ENCODE peak calls at places on chromosome 11, in four cellular contexts. O is lower leg skin, B is A549, R is endothelial cell of umbilical vein. A is an unnamed sample.
A peak's percentile ranks its signal among the peaks of the same experiment; 100 is the strongest.

GRCh38 chr11:79342686-79343085 is 98.1 kb downstream of the TENM4 start:
- DNase-seq in B (no peak), O (no peak), R (no peak), A (no peak)

GRCh38 chr11:133742388-133742787 is 102.9 kb downstream of the SPATA19 start:
- DNase-seq in B (no peak), R (no peak), O (no peak), A (no peak)

GRCh38 chr11:116427337-116427902 is 345.4 kb downstream of the BUD13 start:
- DNase-seq in O (no peak), B (no peak), R (no peak), A (no peak)

GRCh38 chr11:78927511-78927910 is 352.8 kb upstream of the NARS2 start:
- DNase-seq in B (no peak), R (no peak), O (peak; percentile 45), A (no peak)

GRCh38 chr11:15720460-15720859 is 605.7 kb downstream of the INSC start:
- DNase-seq in B (no peak), O (no peak), R (no peak), A (no peak)

GRCh38 chr11:62427630-62428233 is 8.9 kb downstream of the SCGB1A1 start:
- DNase-seq in B (no peak), R (no peak), O (no peak), A (no peak)

GRCh38 chr11:133946541-133947297 is 10.0 kb downstream of the IGSF9B start:
- DNase-seq in B (no peak), R (no peak), O (no peak), A (no peak)

GRCh38 chr11:119880143-119880542 is 151.1 kb upstream of the NECTIN1 start:
- DNase-seq in O (no peak), R (no peak), B (no peak), A (no peak)

GRCh38 chr11:47394322-47395224 is 13.8 kb upstream of the SLC39A13 start:
- DNase-seq in B (no peak), R (peak; percentile 93), O (no peak), A (no peak)

GRCh38 chr11:64582885-64583284 is 8.1 kb upstream of the SLC22A12 start:
- DNase-seq in O (no peak), B (no peak), R (no peak), A (no peak)

GRCh38 chr11:68654978-68655377 is 29.4 kb upstream of the GAL start:
- DNase-seq in O (no peak), R (no peak), B (no peak), A (no peak)

GRCh38 chr11:96137357-96137756 is 205.6 kb downstream of the MAML2 start:
- DNase-seq in O (no peak), B (no peak), R (peak; percentile 55), A (no peak)

GRCh38 chr11:92136792-92137191 is 87.8 kb upstream of the FAT3 start:
- DNase-seq in O (no peak), B (no peak), R (no peak), A (no peak)

GRCh38 chr11:123196060-123196714 is 1.1 kb upstream of the CLMP start:
- DNase-seq in R (no peak), O (peak; percentile 67), B (no peak), A (no peak)

GRCh38 chr11:113111156-113111555 is 149.9 kb downstream of the NCAM1 start:
- DNase-seq in B (no peak), O (no peak), R (no peak), A (no peak)

GRCh38 chr11:118488480-118489109 is 38.7 kb upstream of the TTC36 start:
- DNase-seq in O (no peak), B (peak; percentile 41), R (peak; percentile 80), A (peak; percentile 30)

GRCh38 chr11:96390403-96390830 is 604 bp downstream of the JRKL start:
- DNase-seq in B (peak; percentile 7), R (peak; percentile 86), O (no peak), A (no peak)

GRCh38 chr11:128551641-128552335 is 35.6 kb downstream of the ETS1 start:
- DNase-seq in O (no peak), R (no peak), B (no peak), A (no peak)

GRCh38 chr11:131889760-131890620 is 519.6 kb downstream of the NTM start:
- DNase-seq in B (no peak), R (no peak), O (no peak), A (no peak)

GRCh38 chr11:32307449-32307848 is 127.9 kb downstream of the WT1 start:
- DNase-seq in R (no peak), O (no peak), B (no peak), A (no peak)

GRCh38 chr11:105449100-105449734 is 160.7 kb upstream of the GRIA4 start:
- DNase-seq in B (no peak), O (no peak), R (no peak), A (no peak)

GRCh38 chr11:111347002-111347722 is 31.9 kb downstream of the POU2AF1 start:
- DNase-seq in R (no peak), B (no peak), O (peak; percentile 62), A (no peak)

GRCh38 chr11:109166441-109166840 is 255.5 kb upstream of the C11orf87 start:
- DNase-seq in O (no peak), B (no peak), R (no peak), A (no peak)

GRCh38 chr11:73625690-73626318 is 20.6 kb upstream of the PLEKHB1 start:
- DNase-seq in R (peak; percentile 74), O (peak; percentile 94), B (peak; percentile 97), A (peak; percentile 83)

GRCh38 chr11:132114185-132114584 is 743.8 kb downstream of the NTM start:
- DNase-seq in O (no peak), R (peak; percentile 44), B (no peak), A (no peak)

GRCh38 chr11:104534268-104534667 is 364.0 kb downstream of the CASP12 start:
- DNase-seq in R (peak; percentile 46), B (peak; percentile 0), O (no peak), A (no peak)

GRCh38 chr11:123653997-123654565 is 343 bp downstream of the SCN3B start:
- DNase-seq in B (peak; percentile 35), O (peak; percentile 86), R (peak; percentile 56), A (peak; percentile 53)

GRCh38 chr11:132347156-132348090 is 977.0 kb downstream of the NTM start:
- DNase-seq in B (no peak), R (no peak), O (no peak), A (no peak)

GRCh38 chr11:132312161-132312560 is 941.7 kb downstream of the NTM start:
- DNase-seq in R (no peak), O (no peak), B (no peak), A (no peak)

GRCh38 chr11:60944504-60945294 is 7.3 kb downstream of the SLC15A3 start:
- DNase-seq in R (no peak), B (peak; percentile 25), O (no peak), A (no peak)
- TF ChIP-seq CTCF in R (peak; percentile 25), B (no peak), O (no peak), A (no peak)

GRCh38 chr11:35389897-35390462 is 29.4 kb downstream of the SLC1A2 start:
- DNase-seq in R (no peak), O (no peak), B (no peak), A (no peak)

GRCh38 chr11:35389112-35389511 is 30.2 kb downstream of the SLC1A2 start:
- DNase-seq in B (no peak), R (no peak), O (no peak), A (no peak)

GRCh38 chr11:35383953-35384352 is 35.4 kb downstream of the SLC1A2 start:
- DNase-seq in B (no peak), O (no peak), R (no peak), A (no peak)

GRCh38 chr11:35388054-35388453 is 31.3 kb downstream of the SLC1A2 start:
- DNase-seq in R (no peak), O (no peak), B (no peak), A (no peak)

GRCh38 chr11:35387341-35387982 is 31.9 kb downstream of the SLC1A2 start:
- DNase-seq in R (no peak), O (no peak), B (no peak), A (no peak)
- TF ChIP-seq CTCF in R (no peak), O (no peak), B (no peak), A (no peak)

GRCh38 chr11:20632169-20632532 is 32.7 kb downstream of the SLC6A5 start:
- DNase-seq in O (no peak), B (no peak), R (no peak), A (no peak)

GRCh38 chr11:20634781-20635180 is 34.6 kb upstream of the NELL1 start:
- DNase-seq in R (no peak), O (no peak), B (no peak), A (no peak)

GRCh38 chr11:20638074-20638473 is 31.3 kb upstream of the NELL1 start:
- DNase-seq in B (no peak), R (no peak), O (no peak), A (no peak)

GRCh38 chr11:20631525-20632168 is 32.2 kb downstream of the SLC6A5 start:
- DNase-seq in R (no peak), B (no peak), O (peak; percentile 26), A (no peak)

DNA sequence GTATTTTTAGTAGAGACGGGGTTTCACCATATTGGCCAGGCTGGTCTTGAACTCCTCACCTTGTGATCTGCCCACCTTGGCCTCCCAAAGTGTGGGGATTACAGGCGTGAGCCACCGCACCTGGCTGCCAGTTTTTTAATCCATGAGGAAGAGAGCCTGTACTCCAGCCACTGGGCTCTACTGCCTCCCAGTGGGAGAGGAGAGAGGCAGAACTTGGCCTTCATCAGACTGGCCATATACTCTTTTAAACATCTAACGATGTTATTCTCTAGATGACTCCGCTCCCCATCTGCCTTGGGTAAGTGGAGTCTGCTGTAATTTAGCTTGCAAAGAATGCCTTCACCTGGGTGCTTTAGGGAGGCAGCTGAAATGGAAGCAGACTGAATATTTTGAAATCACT is 34.6 kb downstream of the SLC6A5 start:
- DNase-seq in R (no peak), B (no peak), O (peak; percentile 37), A (no peak)
- TF ChIP-seq CTCF in R (no peak), B (no peak), O (no peak), A (no peak)

GRCh38 chr11:66344550-66345315 is at the start of gene BRMS1:
- DNase-seq in B (peak; percentile 94), R (peak; percentile 96), O (peak; percentile 99), A (peak; percentile 94)
- TF ChIP-seq CTCF in B (no peak), R (no peak), O (no peak), A (no peak)

DNA sequence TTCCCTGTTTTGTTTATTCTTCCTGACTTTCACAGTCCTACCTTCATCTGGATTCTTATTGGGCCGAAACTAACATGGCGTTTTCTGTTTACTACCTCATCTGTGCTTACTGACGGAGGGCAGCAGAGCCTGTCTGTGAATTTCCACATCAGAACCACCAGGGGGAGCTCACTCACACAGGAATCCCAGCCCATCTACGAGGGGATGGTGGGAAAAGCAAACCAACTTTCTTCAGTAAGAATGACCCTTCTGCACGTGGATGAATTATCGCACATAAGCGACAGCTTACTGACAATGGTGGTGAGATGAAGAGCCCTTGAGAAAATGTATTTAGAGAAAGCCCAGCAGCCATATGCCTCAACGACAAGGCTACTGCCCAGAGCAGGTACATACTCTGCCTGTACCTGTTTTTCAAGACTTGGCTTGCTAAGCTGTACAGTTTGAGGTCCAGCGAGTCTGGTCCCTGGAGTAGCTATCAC is 42.5 kb downstream of the LARGE2 start:
- DNase-seq in R (peak; percentile 86), B (peak; percentile 65), O (no peak), A (peak; percentile 26)
- TF ChIP-seq CTCF in R (peak; percentile 87), B (peak; percentile 92), O (peak; percentile 71), A (peak; percentile 89)

GRCh38 chr11:42200311-42200710 is 740.9 kb upstream of the LRRC4C start:
- DNase-seq in B (no peak), R (no peak), O (no peak), A (no peak)
- TF ChIP-seq CTCF in B (no peak), R (no peak), O (no peak), A (no peak)